ENCODE peak calls at places on chromosomes 2 and 18, in four cellular contexts. D is psoas muscle, K is HFFc6, I is AG04449. C is an unnamed sample.
A peak's percentile ranks its signal among the peaks of the same experiment; 100 is the strongest.

GRCh38 chr2:11082880-11083279 is 72.4 kb upstream of the SLC66A3 start:
- DNase-seq in D (no peak), K (no peak), I (no peak), C (no peak)

GRCh38 chr2:45237850-45238542 is 228.7 kb upstream of the SIX2 start:
- DNase-seq in D (peak; percentile 89), K (peak; percentile 81), I (peak; percentile 86), C (peak; percentile 62)

GRCh38 chr18:50659091-50660003 is 99.5 kb downstream of the MAPK4 start:
- DNase-seq in D (no peak), K (no peak), I (no peak), C (no peak)

GRCh38 chr2:204225633-204226032 is 289.1 kb downstream of the ICOS start:
- DNase-seq in D (no peak), K (no peak), I (no peak), C (no peak)

GRCh38 chr2:134177351-134177931 is 76.4 kb upstream of the MGAT5 start:
- DNase-seq in D (no peak), K (peak; percentile 16), I (no peak), C (no peak)

GRCh38 chr18:49625021-49625691 is 63.3 kb downstream of the LIPG start:
- DNase-seq in D (no peak), K (no peak), I (no peak), C (no peak)

GRCh38 chr2:75728614-75729419 is 18.1 kb upstream of the GCFC2 start:
- DNase-seq in D (no peak), K (no peak), I (no peak), C (no peak)

GRCh38 chr18:35695803-35696202 is 114.3 kb downstream of the GALNT1 start:
- DNase-seq in D (peak; percentile 67), K (no peak), I (no peak), C (no peak)

GRCh38 chr18:58639751-58640427 is 11.0 kb upstream of the ALPK2 start:
- DNase-seq in D (no peak), K (peak; percentile 91), I (no peak), C (no peak)

GRCh38 chr18:46344416-46345180 is 240.4 kb downstream of the HAUS1 start:
- DNase-seq in D (no peak), K (no peak), I (no peak), C (no peak)

GRCh38 chr2:172082944-172083718 is 2.2 kb upstream of the DLX1 start:
- DNase-seq in D (no peak), K (peak; percentile 36), I (no peak), C (no peak)

GRCh38 chr2:237673130-237673921 is 45.9 kb downstream of the LRRFIP1 start:
- DNase-seq in D (peak; percentile 77), K (no peak), I (no peak), C (no peak)

GRCh38 chr2:74046441-74046840 is 61.7 kb downstream of the TET3 start:
- DNase-seq in D (no peak), K (no peak), I (no peak), C (no peak)

GRCh38 chr2:22455086-22455485 is 929.9 kb upstream of the KLHL29 start:
- DNase-seq in D (no peak), K (no peak), I (no peak), C (no peak)

GRCh38 chr2:13481201-13481600 is 764.5 kb downstream of the TRIB2 start:
- DNase-seq in D (no peak), K (no peak), I (no peak), C (no peak)

GRCh38 chr2:205754924-205755321 is 72.6 kb downstream of the NRP2 start:
- DNase-seq in D (no peak), K (peak; percentile 26), I (no peak), C (no peak)

GRCh38 chr2:232592687-232593407 is 40.6 kb upstream of the EFHD1 start:
- DNase-seq in D (no peak), K (peak; percentile 96), I (peak; percentile 57), C (peak; percentile 54)

GRCh38 chr2:236866542-236867340 is 218.9 kb upstream of the COPS8 start:
- DNase-seq in D (no peak), K (no peak), I (no peak), C (no peak)

GRCh38 chr2:165743442-165743841 is 50.6 kb downstream of the GALNT3 start:
- DNase-seq in D (no peak), K (no peak), I (no peak), C (no peak)

GRCh38 chr2:133574620-133575019 is 6.4 kb upstream of the NCKAP5 start:
- DNase-seq in D (no peak), K (no peak), I (no peak), C (no peak)

GRCh38 chr18:73509460-73509859 is 638.2 kb downstream of the FBXO15 start:
- DNase-seq in D (no peak), K (peak; percentile 18), I (peak; percentile 45), C (peak; percentile 23)

GRCh38 chr2:191264647-191265079 is 19.5 kb downstream of the MYO1B start:
- DNase-seq in D (no peak), K (peak; percentile 90), I (peak; percentile 73), C (no peak)

GRCh38 chr2:17962874-17963273 is 84.4 kb downstream of the KCNS3 start:
- DNase-seq in D (no peak), K (no peak), I (no peak), C (no peak)

GRCh38 chr2:30149513-30149912 is 2.7 kb downstream of the YPEL5 start:
- DNase-seq in D (no peak), K (no peak), I (no peak), C (no peak)

GRCh38 chr2:30148850-30149249 is 2.0 kb downstream of the YPEL5 start:
- DNase-seq in D (no peak), K (no peak), I (no peak), C (no peak)

GRCh38 chr2:30146337-30147195 is at the start of gene YPEL5:
- DNase-seq in D (peak; percentile 99), K (peak; percentile 99), I (peak; percentile 97), C (peak; percentile 99)

GRCh38 chr2:30147196-30147714 is 448 bp downstream of the YPEL5 start:
- DNase-seq in D (no peak), K (no peak), I (no peak), C (no peak)

DNA sequence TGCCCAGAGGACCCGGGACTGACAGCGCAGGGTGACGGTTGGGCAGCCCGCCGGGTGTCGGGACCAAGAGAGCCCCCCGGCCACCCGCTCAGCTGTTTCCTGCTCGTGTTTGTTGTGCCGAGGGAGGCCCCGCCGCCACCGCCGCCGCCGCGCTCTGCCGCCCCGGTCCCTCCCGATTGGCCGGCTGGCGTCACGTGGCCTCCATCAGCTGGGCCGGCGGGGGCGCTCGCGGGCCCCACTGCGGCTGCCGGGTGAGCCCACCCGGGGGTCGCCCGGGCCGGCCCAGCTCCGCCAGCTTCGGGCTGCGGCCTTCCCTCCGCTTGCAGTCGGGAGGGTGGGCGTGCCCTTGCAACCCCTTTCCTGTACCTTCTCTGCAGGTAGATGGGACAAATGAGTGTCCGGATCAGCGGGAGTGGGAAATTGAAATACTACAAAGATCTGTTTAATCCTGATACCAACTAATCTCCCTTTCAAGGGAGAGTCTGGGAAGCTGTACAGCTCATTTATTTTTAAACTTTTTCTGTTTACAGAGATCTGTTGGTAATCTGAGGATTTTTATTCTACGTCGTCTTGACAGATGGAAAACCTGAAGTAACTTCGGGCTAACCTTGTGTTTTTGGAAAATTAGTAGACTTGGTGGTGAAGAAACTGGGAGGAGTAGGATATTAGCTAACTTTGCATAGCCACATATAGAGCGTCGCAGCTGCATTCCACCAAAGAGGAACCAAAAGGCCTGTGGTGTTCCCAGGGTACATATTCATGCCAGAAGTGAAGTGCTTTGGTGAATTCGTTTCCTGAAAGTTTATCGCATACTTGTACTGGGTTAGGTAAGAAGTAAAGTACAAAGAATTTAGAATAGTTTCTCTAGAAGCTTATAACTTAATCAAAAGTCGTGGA is 1.2 kb downstream of the YPEL5 start:
- DNase-seq in D (peak; percentile 90), K (peak; percentile 30), I (no peak), C (peak; percentile 14)
- TF ChIP-seq CTCF in D (peak; percentile 58), K (peak; percentile 81), I (peak; percentile 57), C (peak; percentile 27)

DNA sequence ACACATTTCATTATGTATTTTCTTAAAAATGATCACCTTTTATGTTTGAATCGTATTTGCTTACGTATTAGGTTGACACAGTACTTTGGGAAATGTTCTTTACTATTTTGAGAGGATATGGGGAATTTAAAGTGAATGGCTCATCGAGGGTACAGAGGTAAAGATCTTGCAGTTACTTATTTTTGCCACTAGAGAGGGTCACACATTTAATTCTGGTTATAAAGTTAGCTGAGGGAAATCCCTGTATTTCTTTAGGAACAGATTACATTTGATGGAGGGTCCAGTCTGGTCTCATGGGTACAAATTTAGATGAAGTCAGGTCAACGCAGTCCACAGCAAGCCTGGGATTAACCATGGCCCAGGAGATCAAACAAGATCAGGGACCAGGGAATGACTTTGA is 24.5 kb downstream of the DYNC2LI1 start:
- DNase-seq in D (no peak), K (no peak), I (no peak), C (no peak)
- TF ChIP-seq CTCF in D (no peak), K (peak; percentile 63), I (no peak), C (no peak)

DNA sequence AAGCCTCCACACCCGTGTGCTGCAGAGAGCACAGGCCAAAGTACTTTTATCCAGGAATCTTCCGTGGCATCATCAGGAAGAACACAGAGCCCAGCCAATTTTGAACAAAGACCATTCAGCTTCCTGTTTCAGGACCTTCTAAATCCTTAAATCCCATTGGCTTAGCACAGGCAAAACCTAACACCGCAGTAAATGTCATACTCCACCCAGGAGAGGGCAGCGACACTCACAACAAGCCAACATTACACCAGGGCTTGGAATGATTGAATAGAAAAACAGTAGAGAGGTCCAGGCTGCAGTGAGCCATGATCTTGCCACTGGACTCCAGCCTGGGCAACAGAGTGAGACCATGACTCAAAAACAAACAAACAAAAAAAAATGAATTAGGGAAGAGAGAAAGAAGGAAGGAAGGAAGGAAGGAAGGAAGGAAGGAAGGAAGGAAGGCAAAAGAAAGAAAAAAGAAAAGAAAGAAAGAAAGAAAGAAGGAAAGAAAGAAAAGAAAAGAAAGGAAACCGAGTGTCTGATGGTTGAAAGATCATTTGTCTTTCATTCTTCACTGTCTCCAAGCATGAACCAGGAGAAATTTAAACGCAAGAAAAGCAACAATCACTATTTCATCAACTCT is 144.6 kb upstream of the SATB2 start:
- DNase-seq in D (no peak), K (no peak), I (no peak), C (no peak)
- TF ChIP-seq CTCF in D (no peak), K (no peak), I (no peak), C (no peak)

DNA sequence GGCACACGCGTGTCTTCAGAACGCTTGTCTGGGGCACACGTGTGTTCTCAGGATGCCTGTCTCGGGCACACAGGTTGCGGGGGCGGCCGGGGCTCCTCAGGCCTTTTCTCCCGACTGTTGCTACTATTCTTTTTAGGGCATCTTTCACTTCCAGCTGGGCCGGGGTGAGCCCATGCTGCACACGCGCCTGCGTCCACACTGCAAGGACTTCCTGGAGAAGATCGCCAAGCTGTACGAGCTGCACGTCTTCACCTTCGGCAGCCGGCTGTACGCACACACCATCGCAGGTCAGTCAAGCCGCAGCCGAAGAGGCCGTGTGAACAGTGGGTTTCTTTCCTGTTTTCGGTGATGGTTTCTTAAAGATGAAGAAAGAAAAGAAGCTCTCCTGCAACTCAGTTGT is 25.0 kb downstream of the CTDP1 start:
- DNase-seq in D (no peak), K (no peak), I (no peak), C (no peak)
- TF ChIP-seq CTCF in D (no peak), K (no peak), I (no peak), C (no peak)

GRCh38 chr18:66819235-66819634 is 215.3 kb upstream of the CDH19 start:
- DNase-seq in D (no peak), K (no peak), I (no peak), C (no peak)
- TF ChIP-seq CTCF in D (no peak), K (no peak), I (no peak), C (no peak)

GRCh38 chr2:127197475-127198385 is 22.4 kb downstream of the CYP27C1 start:
- DNase-seq in D (peak; percentile 84), K (peak; percentile 36), I (no peak), C (no peak)
- TF ChIP-seq CTCF in D (peak; percentile 53), K (peak; percentile 65), I (peak; percentile 90), C (peak; percentile 49)

GRCh38 chr2:3650140-3650944 is 7.7 kb upstream of the ALLC start:
- DNase-seq in D (no peak), K (no peak), I (no peak), C (no peak)
- TF ChIP-seq CTCF in D (no peak), K (no peak), I (no peak), C (no peak)

GRCh38 chr2:98839292-98839691 is 96.7 kb downstream of the CRACDL start:
- DNase-seq in D (no peak), K (peak; percentile 49), I (peak; percentile 26), C (no peak)
- TF ChIP-seq CTCF in D (no peak), K (no peak), I (no peak), C (no peak)

C was measured in AG09319.